ENCODE peak calls at places on chromosomes 11 and 22, in five cellular contexts. L is spleen, O is right atrium auricular region, I is PC-3, V is adrenal gland. H is an unnamed sample.
A peak's percentile ranks its signal among the peaks of the same experiment; 100 is the strongest.

GRCh38 chr11:13064593-13064992 is 55.5 kb downstream of the RASSF10 start:
- DNase-seq in L (no peak), I (no peak), O (no peak), V (no peak), H (no peak)

GRCh38 chr11:75499423-75500305 is 26.1 kb downstream of the GDPD5 start:
- DNase-seq in I (peak; percentile 94), V (peak; percentile 35), L (no peak), O (peak; percentile 84), H (peak; percentile 96)

GRCh38 chr11:119891392-119891791 is 162.4 kb upstream of the NECTIN1 start:
- DNase-seq in V (no peak), I (no peak), O (peak; percentile 61), L (peak; percentile 43), H (no peak)

GRCh38 chr11:121596195-121597145 is 143.7 kb upstream of the SORL1-AS1 start:
- DNase-seq in O (no peak), L (no peak), I (peak; percentile 60), V (no peak), H (no peak)

GRCh38 chr11:95736268-95737208 is 53.0 kb downstream of the FAM76B start:
- DNase-seq in V (no peak), O (no peak), I (no peak), L (no peak), H (no peak)

GRCh38 chr22:17883356-17883755 is 109.1 kb upstream of the BID start:
- DNase-seq in L (no peak), O (no peak), V (no peak), I (no peak), H (no peak)

GRCh38 chr22:43363580-43364435 is 20.6 kb upstream of the SCUBE1 start:
- DNase-seq in L (no peak), O (no peak), I (no peak), V (no peak), H (no peak)

GRCh38 chr11:32255876-32256275 is 165.0 kb downstream of the RCN1 start:
- DNase-seq in O (no peak), I (no peak), L (no peak), V (no peak), H (no peak)

GRCh38 chr11:130037881-130038601 is 31.7 kb upstream of the APLP2 start:
- DNase-seq in V (no peak), O (no peak), L (no peak), I (peak; percentile 48), H (no peak)

GRCh38 chr11:122309262-122309925 is 193.4 kb upstream of the BLID start:
- DNase-seq in V (no peak), L (no peak), I (no peak), O (no peak), H (no peak)

GRCh38 chr11:46050652-46051051 is 70.6 kb downstream of the PHF21A start:
- DNase-seq in V (no peak), O (no peak), L (no peak), I (no peak), H (no peak)

GRCh38 chr22:35893698-35894097 is 134.9 kb downstream of the RBFOX2 start:
- DNase-seq in V (peak; percentile 31), I (no peak), O (no peak), L (no peak), H (no peak)

GRCh38 chr11:15638386-15638787 is 523.7 kb downstream of the INSC start:
- DNase-seq in V (no peak), I (no peak), L (no peak), O (no peak), H (no peak)

GRCh38 chr11:72848846-72849466 is 34.7 kb downstream of the ATG16L2 start:
- DNase-seq in V (peak; percentile 53), L (no peak), I (peak; percentile 73), O (no peak), H (no peak)

GRCh38 chr11:76283190-76283589 is 76.9 kb upstream of the WNT11 start:
- DNase-seq in L (no peak), I (no peak), O (no peak), V (no peak), H (no peak)

GRCh38 chr11:45665206-45665932 is at the start of gene CHST1:
- DNase-seq in O (no peak), I (no peak), L (peak; percentile 74), V (peak; percentile 51), H (no peak)

GRCh38 chr22:17140022-17140421 is 18.9 kb upstream of the TMEM121B start:
- DNase-seq in L (peak; percentile 38), O (no peak), V (no peak), I (no peak), H (no peak)

GRCh38 chr11:61037694-61038093 is 64.6 kb upstream of the CD5 start:
- DNase-seq in L (no peak), O (no peak), V (no peak), I (peak; percentile 50), H (no peak)

GRCh38 chr11:12285811-12286222 is 91.6 kb upstream of the PARVA start:
- DNase-seq in I (no peak), L (no peak), V (no peak), O (peak; percentile 52), H (peak; percentile 55)

GRCh38 chr11:94758671-94759070 is 9.5 kb upstream of the AMOTL1 start:
- DNase-seq in O (no peak), V (no peak), I (no peak), L (no peak), H (no peak)

GRCh38 chr11:7595016-7595869 is 78.1 kb downstream of the CYB5R2 start:
- DNase-seq in V (no peak), I (no peak), O (no peak), L (no peak), H (no peak)

GRCh38 chr11:57131080-57131790 is 50.5 kb upstream of the LRRC55 start:
- DNase-seq in I (peak; percentile 65), L (no peak), O (no peak), V (peak; percentile 33), H (no peak)

GRCh38 chr11:74135516-74135840 is 35.3 kb downstream of the C2CD3 start:
- DNase-seq in I (no peak), L (no peak), O (no peak), V (no peak), H (no peak)

GRCh38 chr22:43144949-43145348 is 1.8 kb upstream of the MCAT start:
- DNase-seq in L (no peak), O (no peak), I (peak; percentile 22), V (no peak), H (no peak)

GRCh38 chr11:28628412-28628811 is 520.2 kb downstream of the METTL15 start:
- DNase-seq in L (no peak), V (no peak), I (no peak), O (no peak), H (no peak)

GRCh38 chr11:68665471-68665870 is 18.9 kb upstream of the GAL start:
- DNase-seq in O (no peak), L (peak; percentile 27), I (no peak), V (peak; percentile 84), H (no peak)

GRCh38 chr22:39095971-39096370 is 1.1 kb upstream of the APOBEC3H start:
- DNase-seq in O (no peak), L (no peak), I (no peak), V (no peak), H (no peak)
- H3K4me1 ChIP-seq in O (no peaks in the 10 kb centered on the region), L (peaks cover 43% of the 10 kb centered on the region), I (peaks cover 33% of the 10 kb centered on the region), V (no peaks in the 10 kb centered on the region), H (peaks cover 12% of the 10 kb centered on the region)

GRCh38 chr22:23574371-23574811 is 5.7 kb downstream of the IGLL1 start:
- DNase-seq in V (no peak), I (no peak), O (no peak), L (peak; percentile 52), H (no peak)
- H3K4me1 ChIP-seq in V (no peaks in the 10 kb centered on the region), I (no peaks in the 10 kb centered on the region), O (no peaks in the 10 kb centered on the region), L (no peaks in the 10 kb centered on the region), H (no peaks in the 10 kb centered on the region)

GRCh38 chr11:117862753-117863152 is 13.7 kb downstream of the FXYD6 start:
- DNase-seq in L (no peak), I (no peak), O (no peak), V (no peak), H (no peak)

GRCh38 chr11:117860139-117860538 is 16.3 kb downstream of the FXYD6 start:
- DNase-seq in L (no peak), V (peak; percentile 12), I (no peak), O (no peak), H (no peak)

GRCh38 chr11:117859713-117860112 is 16.7 kb downstream of the FXYD6 start:
- DNase-seq in L (no peak), I (no peak), O (no peak), V (no peak), H (no peak)

GRCh38 chr11:117861151-117862018 is 15.1 kb downstream of the FXYD6 start:
- DNase-seq in L (no peak), I (peak; percentile 30), V (peak; percentile 29), O (peak; percentile 59), H (peak; percentile 67)

GRCh38 chr11:117862019-117862725 is 14.3 kb downstream of the FXYD6 start:
- DNase-seq in L (no peak), O (peak; percentile 56), I (no peak), V (peak; percentile 21), H (peak; percentile 93)
- H3K4me1 ChIP-seq in L (peaks cover 20% of the 10 kb centered on the region), O (no peaks in the 10 kb centered on the region), I (no peaks in the 10 kb centered on the region), V (no peaks in the 10 kb centered on the region), H (peaks cover 27% of the 10 kb centered on the region)

GRCh38 chr22:45895436-45896152 is 81.4 kb downstream of the WNT7B start:
- DNase-seq in V (no peak), O (no peak), I (no peak), L (no peak), H (no peak)

GRCh38 chr22:45896153-45896951 is 80.6 kb downstream of the WNT7B start:
- DNase-seq in I (peak; percentile 85), V (no peak), L (no peak), O (no peak), H (no peak)

GRCh38 chr22:45893516-45893915 is 83.4 kb downstream of the WNT7B start:
- DNase-seq in I (peak; percentile 27), L (no peak), V (no peak), O (no peak), H (no peak)

GRCh38 chr22:45896961-45897538 is 79.9 kb downstream of the WNT7B start:
- DNase-seq in V (no peak), O (no peak), I (no peak), L (no peak), H (no peak)

GRCh38 chr22:45897736-45898135 is 79.2 kb downstream of the WNT7B start:
- DNase-seq in V (no peak), O (no peak), L (no peak), I (no peak), H (no peak)
- H3K4me1 ChIP-seq in V (no peaks in the 10 kb centered on the region), O (no peaks in the 10 kb centered on the region), L (no peaks in the 10 kb centered on the region), I (peaks cover 23% of the 10 kb centered on the region), H (peaks cover 28% of the 10 kb centered on the region)

H was measured in vagina.